ENCODE peak calls at places on chromosomes 6 and 20, in eight cellular contexts. N, J, Y, O, Q, P, F and T are unnamed samples.

GRCh38 chr20:5658897-5659296 is 91.3 kb upstream of the SHLD1 start:
- DNase-seq in Y (peak), N (peak), O (no peak), J (peak), P (peak), F (peak), Q (no peak), T (no peak)

GRCh38 chr6:134447423-134447822 is 129.5 kb upstream of the SGK1 start:
- DNase-seq in N (no peak), Q (no peak), Y (no peak), O (no peak), J (no peak), F (peak), P (no peak), T (no peak)

GRCh38 chr6:145548941-145549652 is 186.2 kb downstream of the EPM2A start:
- DNase-seq in J (no peak), N (no peak), F (no peak), Q (no peak), P (no peak), O (no peak), Y (no peak), T (no peak)

GRCh38 chr6:84648444-84648843 is 116.0 kb downstream of the TBX18 start:
- DNase-seq in F (no peak), J (no peak), Y (no peak), N (no peak), Q (no peak), O (no peak), P (no peak), T (no peak)

GRCh38 chr20:56088381-56088780 is 83.1 kb upstream of the CBLN4 start:
- DNase-seq in N (no peak), F (no peak), O (no peak), J (no peak), P (no peak), Q (no peak), Y (no peak), T (no peak)

GRCh38 chr6:52726193-52726542 is 37.1 kb downstream of the GSTA2 start:
- DNase-seq in N (no peak), P (no peak), Y (no peak), Q (no peak), J (no peak), F (no peak), O (no peak), T (no peak)

GRCh38 chr6:168293641-168294530 is 25.7 kb downstream of the DACT2 start:
- DNase-seq in Q (no peak), O (no peak), Y (no peak), F (no peak), N (no peak), P (no peak), J (no peak), T (no peak)

GRCh38 chr6:35354361-35355135 is 12.2 kb downstream of the PPARD start:
- DNase-seq in F (peak), N (no peak), J (no peak), O (no peak), Q (no peak), P (no peak), Y (no peak), T (no peak)

GRCh38 chr6:130043344-130043743 is 25.0 kb downstream of the L3MBTL3 start:
- DNase-seq in P (no peak), J (no peak), N (no peak), O (no peak), Y (no peak), Q (no peak), F (no peak), T (no peak)

GRCh38 chr6:6678811-6679210 is 90.3 kb downstream of the LY86 start:
- DNase-seq in O (no peak), F (no peak), N (no peak), Q (no peak), Y (no peak), J (peak), P (no peak), T (no peak)

GRCh38 chr20:47689726-47690125 is 95.6 kb downstream of the SULF2 start:
- DNase-seq in Y (no peak), Q (no peak), N (no peak), J (no peak), P (no peak), F (no peak), O (no peak), T (no peak)

GRCh38 chr6:7732219-7732618 is 6.3 kb downstream of the BMP6 start:
- DNase-seq in F (no peak), O (no peak), P (no peak), Y (no peak), J (no peak), Q (no peak), N (no peak), T (no peak)

GRCh38 chr6:96898241-96898851 is 655 bp upstream of the NDUFAF4 start:
- DNase-seq in Y (no peak), N (no peak), P (no peak), Q (no peak), O (no peak), F (peak), J (peak), T (no peak)

GRCh38 chr20:2596673-2597279 is 55.7 kb upstream of the NOP56 start:
- DNase-seq in P (no peak), F (no peak), Q (no peak), O (no peak), Y (no peak), N (no peak), J (peak), T (no peak)

GRCh38 chr6:17737704-17738252 is 31.1 kb upstream of the NUP153 start:
- DNase-seq in Q (no peak), O (no peak), F (no peak), N (no peak), P (no peak), Y (no peak), J (no peak), T (no peak)

GRCh38 chr20:32319100-32319499 is 39.0 kb upstream of the ASXL1 start:
- DNase-seq in N (no peak), Y (no peak), O (no peak), J (no peak), F (no peak), Q (no peak), P (no peak), T (no peak)

GRCh38 chr20:1001981-1002681 is at the start of gene RSPO4:
- DNase-seq in P (no peak), Q (no peak), Y (no peak), F (no peak), O (no peak), N (no peak), J (no peak), T (no peak)

GRCh38 chr6:47581591-47581990 is 104.0 kb downstream of the CD2AP start:
- DNase-seq in N (no peak), J (no peak), Y (no peak), O (no peak), Q (no peak), P (no peak), F (no peak), T (no peak)